ENCODE peak calls at places on chromosomes 16 and 17, in nine cellular contexts. C is K562, U is transverse colon, Z is A549, D is suprapubic skin, Q is ovary, G is H1, J is stomach, I is GM12878. O is an unnamed sample. For H3K9me3, the result is how much of the 10 kb centered on the place peaks cover.

GRCh38 chr17:31722251-31723056 is 136.6 kb downstream of the COPRS start:
- DNase-seq in C (no peak), Z (no peak), I (no peak), J (peak), D (peak), Q (no peak), G (peak), U (no peak), O (no peak)

GRCh38 chr16:67441289-67441753 is 10.4 kb downstream of the HSD11B2 start:
- DNase-seq in Q (no peak), I (no peak), J (peak), Z (no peak), G (no peak), C (no peak), U (peak), D (peak), O (no peak)

GRCh38 chr16:27355610-27356009 is 41.8 kb downstream of the IL4R start:
- DNase-seq in I (no peak), D (no peak), C (peak), Q (no peak), G (peak), Z (peak), U (peak), J (peak), O (peak)

GRCh38 chr16:67537270-67537635 is 8.6 kb downstream of the RIPOR1 start:
- DNase-seq in G (peak), D (no peak), J (peak), Z (no peak), U (peak), I (no peak), C (no peak), Q (peak), O (no peak)

GRCh38 chr16:84947022-84947421 is 64.3 kb downstream of the ZDHHC7 start:
- DNase-seq in J (no peak), Z (no peak), Q (no peak), D (no peak), U (peak), G (no peak), C (no peak), I (no peak), O (peak)

GRCh38 chr17:4066210-4066609 is 76.6 kb downstream of the ZZEF1 start:
- DNase-seq in Z (no peak), G (no peak), U (no peak), C (no peak), J (no peak), D (no peak), Q (no peak), I (no peak), O (no peak)

GRCh38 chr16:85674418-85674755 is 14.4 kb downstream of the GINS2 start:
- DNase-seq in J (no peak), I (no peak), C (no peak), Q (no peak), G (no peak), U (no peak), Z (no peak), D (no peak), O (no peak)

GRCh38 chr16:8464979-8465378 is 125.3 kb downstream of the TMEM114 start:
- DNase-seq in J (no peak), Q (no peak), U (no peak), D (no peak), G (no peak), Z (no peak), I (no peak), C (no peak), O (no peak)

GRCh38 chr17:31564883-31565297 is 173.4 kb downstream of the RAB11FIP4 start:
- DNase-seq in Z (no peak), D (no peak), I (no peak), J (no peak), C (no peak), G (no peak), U (no peak), Q (peak), O (no peak)

GRCh38 chr17:76674600-76674999 is 31.0 kb upstream of the ST6GALNAC1 start:
- DNase-seq in Q (no peak), U (no peak), J (no peak), G (no peak), C (no peak), D (no peak), Z (no peak), I (no peak), O (no peak)

GRCh38 chr17:65131244-65131643 is 5.9 kb upstream of the RGS9 start:
- DNase-seq in I (no peak), Z (no peak), J (no peak), G (no peak), Q (no peak), D (no peak), C (no peak), U (no peak), O (no peak)

GRCh38 chr17:32161506-32162365 is 19.4 kb downstream of the RHOT1 start:
- DNase-seq in I (no peak), C (no peak), G (no peak), Z (no peak), U (peak), J (no peak), D (no peak), Q (no peak), O (no peak)

GRCh38 chr17:80827646-80828643 is 163.7 kb upstream of the CHMP6 start:
- DNase-seq in I (no peak), J (no peak), G (peak), C (no peak), Q (no peak), Z (peak), D (peak), U (no peak), O (no peak)

GRCh38 chr16:4415538-4416199 is 727 bp downstream of the CORO7 start:
- DNase-seq in J (peak), Z (no peak), Q (peak), G (peak), D (no peak), U (peak), I (no peak), C (peak), O (no peak)

GRCh38 chr17:15261063-15261817 is 3.9 kb downstream of the PMP22 start:
- DNase-seq in U (peak), I (no peak), C (peak), Q (no peak), J (peak), D (no peak), Z (peak), G (no peak), O (peak)

GRCh38 chr17:6070895-6071511 is 824 bp downstream of the WSCD1 start:
- DNase-seq in C (no peak), D (no peak), G (peak), I (no peak), Q (no peak), J (no peak), Z (peak), U (peak), O (no peak)

GRCh38 chr16:22366889-22367288 is 7.5 kb downstream of the CDR2 start:
- DNase-seq in I (no peak), Z (no peak), G (no peak), Q (no peak), D (no peak), U (no peak), C (no peak), J (no peak), O (no peak)

DNA sequence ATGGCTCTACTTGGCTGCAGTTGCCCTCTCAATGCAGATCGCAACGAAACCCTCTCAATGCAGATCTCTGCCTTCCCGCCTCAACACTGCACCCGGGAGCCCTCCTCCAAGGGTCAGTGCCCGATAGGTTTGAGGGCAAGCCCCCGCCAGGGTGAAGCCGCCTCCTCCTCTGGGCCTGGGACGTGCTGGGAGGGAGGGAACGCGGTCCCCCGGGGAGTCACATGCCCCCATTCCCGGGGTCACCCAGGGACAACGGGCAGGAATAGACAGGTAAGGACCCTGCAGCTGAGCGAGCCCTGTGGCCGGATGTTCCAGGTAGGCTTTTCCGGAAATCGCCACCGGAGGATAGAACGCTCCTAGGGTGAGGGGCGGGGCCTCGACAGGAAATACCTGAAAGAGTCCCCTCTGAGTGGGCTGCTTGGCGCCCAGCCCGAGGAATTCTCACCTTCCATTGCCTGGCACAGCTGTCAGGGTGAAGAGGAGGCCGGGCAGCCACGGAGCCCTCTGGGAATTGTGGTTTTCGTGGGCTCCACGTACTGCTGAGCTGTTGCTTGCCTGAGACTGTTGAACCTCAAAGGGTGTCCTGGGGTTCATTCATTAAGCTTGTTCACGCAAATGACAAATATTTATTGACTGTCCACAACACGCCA is 12.8 kb downstream of the ZNF174 start:
- DNase-seq in C (no peak), G (no peak), Z (no peak), I (no peak), J (no peak), Q (no peak), D (no peak), U (no peak), O (no peak)
- H3K9me3 ChIP-seq in C (under half), G (half or more), Z (half or more), I (under half), J (half or more), Q (under half), D (half or more), U (half or more), O (half or more)

GRCh38 chr16:13958438-13958837 is 38.5 kb downstream of the ERCC4 start:
- DNase-seq in J (no peak), Q (no peak), Z (peak), G (no peak), I (no peak), D (no peak), C (no peak), U (no peak), O (no peak)

GRCh38 chr16:13961099-13961811 is 41.3 kb downstream of the ERCC4 start:
- DNase-seq in G (no peak), I (no peak), J (no peak), Z (peak), C (no peak), D (no peak), U (no peak), Q (no peak), O (no peak)

GRCh38 chr16:13956635-13957196 is 36.8 kb downstream of the ERCC4 start:
- DNase-seq in G (no peak), U (no peak), J (no peak), Z (no peak), I (peak), C (no peak), Q (no peak), D (no peak), O (no peak)

GRCh38 chr16:13959626-13960025 is 39.7 kb downstream of the ERCC4 start:
- DNase-seq in I (no peak), Q (no peak), U (no peak), J (no peak), Z (no peak), D (no peak), C (no peak), G (no peak), O (no peak)

GRCh38 chr16:13957197-13958078 is 37.5 kb downstream of the ERCC4 start:
- DNase-seq in D (peak), Q (peak), Z (peak), J (peak), U (peak), C (peak), I (peak), G (no peak), O (peak)
- H3K27ac ChIP-seq in D (peak), Q (no peak), Z (peak), J (peak), U (peak), C (peak), I (peak), G (no peak), O (no peak)

GRCh38 chr17:48497103-48497502 is 33.7 kb downstream of the HOXB1 start:
- DNase-seq in U (no peak), Z (no peak), I (no peak), C (no peak), G (no peak), Q (no peak), D (no peak), J (no peak), O (no peak)
- TF ChIP-seq EP300 in U (no peak), Z (no peak), I (no peak), C (no peak), G (no peak), Q (no peak), D (no peak), J (no peak), O (no peak)

DNA sequence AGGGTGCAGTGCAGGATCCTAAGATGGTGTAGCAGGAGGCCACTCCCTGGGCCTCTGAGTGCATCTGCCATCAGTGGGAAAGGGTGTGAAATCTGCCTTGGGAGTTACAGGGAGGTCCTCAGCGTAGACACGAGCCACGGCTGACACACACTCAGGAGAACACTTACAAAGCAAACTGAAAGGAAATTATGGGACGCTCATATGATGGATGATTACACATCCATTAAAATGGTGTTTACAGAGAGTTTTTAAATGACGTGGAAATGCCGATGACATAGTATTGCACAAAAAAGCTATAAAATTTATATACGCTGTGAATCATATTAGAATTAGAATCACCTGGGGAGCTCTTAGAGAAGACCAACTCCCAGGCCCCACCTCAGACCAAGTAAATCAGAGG is 175.2 kb downstream of the CCDC182 start:
- DNase-seq in J (no peak), Q (no peak), G (no peak), C (no peak), Z (no peak), I (no peak), D (no peak), U (no peak), O (no peak)
- H3K9me3 ChIP-seq in J (under half), Q (under half), G (under half), C (under half), Z (under half), I (under half), D (under half), U (under half), O (under half)

DNA sequence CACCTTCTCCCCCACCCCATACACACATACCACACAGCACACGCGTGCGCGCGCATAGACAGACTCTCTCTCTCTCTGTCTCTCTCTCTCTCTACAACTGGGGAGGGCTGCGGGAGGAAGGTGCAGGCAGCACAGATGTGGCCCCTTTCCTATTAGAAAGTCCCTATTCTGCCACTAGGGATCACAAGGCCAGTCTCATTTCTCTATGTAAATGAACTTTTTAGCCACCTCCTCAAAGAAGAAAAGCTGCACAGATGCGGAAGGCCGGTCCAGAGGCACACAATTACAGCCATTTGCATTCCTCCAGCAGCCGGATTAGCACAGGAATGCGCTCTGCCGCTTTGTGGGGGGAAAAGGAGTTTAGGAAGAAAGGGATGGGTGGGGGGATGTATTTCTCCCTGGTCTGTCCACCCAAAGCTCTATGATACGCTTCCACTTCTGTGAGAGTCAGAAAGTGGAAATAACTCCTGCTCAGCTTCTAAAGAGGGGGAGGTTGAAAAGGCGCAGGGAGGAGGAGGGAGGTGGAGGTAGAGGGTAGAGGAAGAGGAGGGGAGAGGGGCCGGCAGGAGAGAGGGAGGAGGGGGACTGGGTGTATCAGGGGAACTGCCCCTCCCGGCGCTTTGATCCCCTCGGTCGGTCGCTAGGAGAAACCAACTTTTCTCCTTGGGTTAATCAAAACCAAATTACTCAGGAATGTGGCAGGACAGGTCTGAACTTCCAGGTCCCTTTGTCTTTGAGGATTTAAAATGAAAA is 11.7 kb downstream of the ZFHX3 start:
- DNase-seq in Z (no peak), Q (no peak), J (no peak), G (no peak), C (no peak), I (peak), D (no peak), U (no peak), O (no peak)
- H3K27ac ChIP-seq in Z (no peak), Q (no peak), J (peak), G (peak), C (no peak), I (peak), D (no peak), U (peak), O (no peak)

DNA sequence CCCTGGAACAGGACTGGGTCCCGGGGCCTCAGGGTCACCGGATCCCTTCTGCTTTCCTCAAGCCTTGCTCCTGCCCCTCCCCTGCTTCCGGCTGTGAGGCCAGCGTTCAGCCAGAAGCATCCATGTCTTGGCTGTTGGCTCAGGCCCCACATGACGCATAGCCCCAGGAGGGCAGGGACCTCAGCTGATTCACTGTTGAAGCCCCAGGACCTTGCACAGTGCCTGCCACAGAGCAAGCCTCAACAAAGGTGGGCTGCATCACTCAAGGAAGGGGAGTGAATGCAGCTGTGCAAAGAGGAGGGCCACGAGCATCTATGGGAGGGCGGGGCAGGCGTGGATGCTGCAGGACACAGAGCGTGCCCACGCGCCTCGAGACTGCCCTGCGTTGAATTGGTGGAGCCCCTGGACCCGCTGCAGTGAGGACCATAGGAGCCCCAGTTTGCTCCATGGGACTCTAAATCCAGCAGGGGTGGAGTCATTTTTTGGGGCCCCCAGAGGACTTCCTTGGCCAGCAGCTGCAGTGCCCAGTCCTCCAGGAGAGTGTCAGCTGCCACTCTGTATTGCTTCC is 28.2 kb upstream of the ITGA3 start:
- DNase-seq in J (peak), D (no peak), Q (peak), C (peak), Z (peak), I (no peak), U (peak), G (no peak), O (no peak)
- TF ChIP-seq EP300 in J (no peak), D (no peak), Q (no peak), C (no peak), Z (no peak), I (no peak), U (no peak), G (no peak), O (no peak)